ENCODE peak calls at places on chromosomes 5 and 9, in four cellular contexts. T, W, I and H are unnamed samples.

GRCh38 chr5:128305341-128305740 is 221.8 kb downstream of the SLC12A2 start:
- DNase-seq in T (no peak), W (no peak), I (no peak), H (no peak)

GRCh38 chr9:72149231-72149975 is at the start of gene GDA:
- DNase-seq in T (no peak), W (no peak), I (no peak), H (no peak)

GRCh38 chr5:122137702-122138101 is 8.4 kb downstream of the ZNF474 start:
- DNase-seq in T (no peak), W (no peak), I (no peak), H (no peak)

GRCh38 chr5:69326365-69326764 is 6.2 kb downstream of the CCDC125 start:
- DNase-seq in T (no peak), W (no peak), I (no peak), H (no peak)

GRCh38 chr5:69369369-69370121 is at the start of the genes AK6, RAD17 and TAF9:
- DNase-seq in T (peak), W (peak), I (peak), H (peak)

GRCh38 chr5:133816791-133817190 is 151.6 kb downstream of the C5orf15 start:
- DNase-seq in T (no peak), W (no peak), I (no peak), H (no peak)

GRCh38 chr9:116572095-116572748 is 114.9 kb upstream of the TRIM32 start:
- DNase-seq in T (no peak), W (peak), I (peak), H (peak)

GRCh38 chr5:36125868-36126267 is 25.8 kb downstream of the LMBRD2 start:
- DNase-seq in T (no peak), W (no peak), I (no peak), H (no peak)

GRCh38 chr9:123725389-123725788 is 204.5 kb downstream of the DENND1A start:
- DNase-seq in T (no peak), W (peak), I (no peak), H (no peak)

GRCh38 chr9:76576344-76576743 is 117.4 kb downstream of the GCNT1 start:
- DNase-seq in T (no peak), W (no peak), I (peak), H (peak)

GRCh38 chr5:54024466-54024865 is 285.9 kb downstream of the ARL15 start:
- DNase-seq in T (no peak), W (no peak), I (no peak), H (no peak)

GRCh38 chr9:122213589-122214413 is 15.0 kb downstream of the LHX6 start:
- DNase-seq in T (peak), W (no peak), I (peak), H (no peak)

GRCh38 chr9:115200711-115201505 is 83.0 kb upstream of the TNC start:
- DNase-seq in T (no peak), W (no peak), I (no peak), H (no peak)

GRCh38 chr9:129556576-129557191 is 64.2 kb downstream of the C9orf50 start:
- DNase-seq in T (no peak), W (no peak), I (no peak), H (no peak)

GRCh38 chr9:105299190-105299854 is 54.9 kb downstream of the SLC44A1 start:
- DNase-seq in T (no peak), W (peak), I (peak), H (peak)

GRCh38 chr5:45697211-45697610 is 1.0 kb upstream of the HCN1 start:
- DNase-seq in T (no peak), W (no peak), I (no peak), H (no peak)

GRCh38 chr9:127136081-127136879 is 13.8 kb upstream of the ANGPTL2 start:
- DNase-seq in T (no peak), W (no peak), I (no peak), H (no peak)

GRCh38 chr9:107605041-107605440 is 115.5 kb upstream of the KLF4 start:
- DNase-seq in T (no peak), W (no peak), I (no peak), H (no peak)